ENCODE peak calls at places on chromosomes 16 and 17, in four cellular contexts. One of them, this sample, is unnamed. For H3K4me1, the result is how much of the 10 kb centered on the place peaks cover.

GRCh38 chr16:27547134-27547533 is 2.6 kb downstream of the GTF3C1 start:
- DNase-seq in transverse colon: no peak
- DNase-seq in ovary: peak
- DNase-seq in mucosa of descending colon: peak
- DNase-seq in this sample: no peak

GRCh38 chr16:15961060-15961511 is 11.7 kb downstream of the ABCC1 start:
- DNase-seq in transverse colon: no peak
- DNase-seq in ovary: no peak
- DNase-seq in mucosa of descending colon: peak
- DNase-seq in this sample: no peak

GRCh38 chr17:2948721-2949468 is 114.5 kb downstream of the OR1D5 start:
- DNase-seq in transverse colon: no peak
- DNase-seq in ovary: no peak
- DNase-seq in mucosa of descending colon: no peak
- DNase-seq in this sample: no peak

GRCh38 chr16:23554536-23554935 is 2.6 kb downstream of the EARS2 start:
- DNase-seq in transverse colon: no peak
- DNase-seq in ovary: no peak
- DNase-seq in mucosa of descending colon: no peak
- DNase-seq in this sample: no peak

GRCh38 chr17:41519501-41520224 is 973 bp upstream of the KRT15 start:
- DNase-seq in transverse colon: peak
- DNase-seq in ovary: no peak
- DNase-seq in mucosa of descending colon: no peak
- DNase-seq in this sample: no peak

GRCh38 chr17:42521666-42522262 is 14.3 kb upstream of the NAGLU start:
- DNase-seq in transverse colon: no peak
- DNase-seq in ovary: peak
- DNase-seq in mucosa of descending colon: no peak
- DNase-seq in this sample: no peak

GRCh38 chr17:56902350-56902749 is 11.5 kb downstream of the TRIM25 start:
- DNase-seq in transverse colon: no peak
- DNase-seq in ovary: no peak
- DNase-seq in mucosa of descending colon: no peak
- DNase-seq in this sample: no peak

GRCh38 chr17:82973456-82974135 is 105.8 kb upstream of the METRNL start:
- DNase-seq in transverse colon: no peak
- DNase-seq in ovary: no peak
- DNase-seq in mucosa of descending colon: no peak
- DNase-seq in this sample: no peak

GRCh38 chr16:51390877-51391276 is 239.8 kb upstream of the SALL1 start:
- DNase-seq in transverse colon: no peak
- DNase-seq in ovary: no peak
- DNase-seq in mucosa of descending colon: no peak
- DNase-seq in this sample: no peak

GRCh38 chr16:66275795-66276428 is 90.6 kb upstream of the CDH5 start:
- DNase-seq in transverse colon: peak
- DNase-seq in ovary: no peak
- DNase-seq in mucosa of descending colon: peak
- DNase-seq in this sample: peak

GRCh38 chr17:40510328-40510648 is 8.9 kb upstream of the TNS4 start:
- DNase-seq in transverse colon: no peak
- DNase-seq in ovary: no peak
- DNase-seq in mucosa of descending colon: no peak
- DNase-seq in this sample: no peak

GRCh38 chr16:58515125-58515870 is at the start of gene SETD6:
- DNase-seq in transverse colon: peak
- DNase-seq in ovary: peak
- DNase-seq in mucosa of descending colon: peak
- DNase-seq in this sample: peak

GRCh38 chr17:59084154-59084553 is 22.5 kb downstream of the TRIM37 start:
- DNase-seq in transverse colon: no peak
- DNase-seq in ovary: no peak
- DNase-seq in mucosa of descending colon: no peak
- DNase-seq in this sample: no peak

GRCh38 chr17:6505425-6506142 is 50.8 kb downstream of the PITPNM3 start:
- DNase-seq in transverse colon: no peak
- DNase-seq in ovary: no peak
- DNase-seq in mucosa of descending colon: no peak
- DNase-seq in this sample: no peak

GRCh38 chr17:41511130-41511529 is 5.7 kb upstream of the KRT13 start:
- DNase-seq in transverse colon: peak
- DNase-seq in ovary: no peak
- DNase-seq in mucosa of descending colon: peak
- DNase-seq in this sample: peak

GRCh38 chr16:23516366-23517137 is 6.3 kb upstream of the GGA2 start:
- DNase-seq in transverse colon: no peak
- DNase-seq in ovary: no peak
- DNase-seq in mucosa of descending colon: no peak
- DNase-seq in this sample: no peak

GRCh38 chr16:24997665-24998064 is 17.5 kb downstream of the ARHGAP17 start:
- DNase-seq in transverse colon: no peak
- DNase-seq in ovary: no peak
- DNase-seq in mucosa of descending colon: no peak
- DNase-seq in this sample: no peak

GRCh38 chr16:24999088-24999670 is 16.0 kb downstream of the ARHGAP17 start:
- DNase-seq in transverse colon: no peak
- DNase-seq in ovary: no peak
- DNase-seq in mucosa of descending colon: no peak
- DNase-seq in this sample: no peak

GRCh38 chr16:24998201-24998600 is 17.0 kb downstream of the ARHGAP17 start:
- DNase-seq in transverse colon: no peak
- DNase-seq in ovary: no peak
- DNase-seq in mucosa of descending colon: no peak
- DNase-seq in this sample: no peak

GRCh38 chr16:24996731-24997130 is 18.4 kb downstream of the ARHGAP17 start:
- DNase-seq in transverse colon: no peak
- DNase-seq in ovary: no peak
- DNase-seq in mucosa of descending colon: no peak
- DNase-seq in this sample: no peak

DNA sequence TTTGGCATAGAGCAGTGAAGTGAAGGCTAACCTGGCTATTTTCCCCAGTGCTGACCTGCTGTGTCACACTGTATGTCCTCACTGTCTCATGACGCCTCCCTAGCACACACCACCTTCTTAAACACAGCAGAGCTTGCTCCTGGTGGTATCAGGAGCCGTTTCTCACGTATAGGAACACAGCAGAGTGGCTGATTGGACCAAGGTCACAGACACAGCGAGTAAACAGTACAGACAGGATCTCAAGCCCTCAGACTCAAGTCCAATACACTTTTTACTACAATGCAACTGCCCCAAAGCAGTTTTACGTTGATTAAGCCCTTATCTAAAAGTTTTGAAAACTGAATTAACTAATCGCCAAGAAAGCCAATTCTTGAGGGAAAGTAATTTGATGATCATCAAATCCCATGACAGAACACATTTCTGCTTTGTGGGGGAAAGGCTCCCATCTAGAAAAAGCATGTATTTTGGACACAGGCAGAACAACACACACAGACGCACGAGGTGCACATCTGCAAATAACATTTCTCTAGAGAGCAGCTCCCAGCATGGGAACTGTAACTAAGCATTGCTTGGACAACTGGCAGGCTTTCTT is 15.2 kb downstream of the ARHGAP17 start:
- DNase-seq in transverse colon: no peak
- DNase-seq in ovary: no peak
- DNase-seq in mucosa of descending colon: no peak
- DNase-seq in this sample: no peak
- H3K4me1 ChIP-seq in transverse colon: under half
- H3K4me1 ChIP-seq in ovary: under half
- H3K4me1 ChIP-seq in mucosa of descending colon: under half
- H3K4me1 ChIP-seq in this sample: under half

DNA sequence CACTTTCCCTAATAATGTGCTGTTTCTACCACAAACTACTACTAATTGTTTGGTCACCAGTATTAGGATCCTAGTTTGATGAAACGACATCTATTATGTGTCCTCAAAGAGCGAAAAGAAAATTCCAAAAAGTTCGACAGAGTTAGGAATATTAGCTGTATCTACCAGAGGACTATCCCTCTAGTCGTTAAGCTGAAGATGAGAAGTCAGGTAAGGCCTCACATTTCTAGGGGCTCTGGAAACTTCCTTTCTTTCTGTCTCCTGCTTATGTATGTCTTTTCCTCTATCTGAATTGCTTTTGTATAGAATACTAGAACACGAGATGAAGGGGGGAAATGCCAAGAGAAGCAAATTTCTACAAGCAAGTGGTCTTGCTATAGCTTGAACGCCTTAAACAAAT is 1.6 kb downstream of the GLG1 start:
- DNase-seq in transverse colon: no peak
- DNase-seq in ovary: no peak
- DNase-seq in mucosa of descending colon: no peak
- DNase-seq in this sample: no peak
- H3K4me3 ChIP-seq in transverse colon: no peak
- H3K4me3 ChIP-seq in ovary: peak
- H3K4me3 ChIP-seq in mucosa of descending colon: no peak
- H3K4me3 ChIP-seq in this sample: peak

GRCh38 chr17:1001640-1002411 is 4.9 kb downstream of the TIMM22 start:
- DNase-seq in transverse colon: no peak
- DNase-seq in ovary: no peak
- DNase-seq in mucosa of descending colon: no peak
- DNase-seq in this sample: peak
- H3K4me1 ChIP-seq in transverse colon: half or more
- H3K4me1 ChIP-seq in ovary: under half
- H3K4me1 ChIP-seq in mucosa of descending colon: under half
- H3K4me1 ChIP-seq in this sample: under half

GRCh38 chr17:17692353-17693252 is 11.3 kb downstream of the RAI1 start:
- DNase-seq in transverse colon: no peak
- DNase-seq in ovary: no peak
- DNase-seq in mucosa of descending colon: no peak
- DNase-seq in this sample: no peak

GRCh38 chr17:17694229-17695081 is 13.2 kb downstream of the RAI1 start:
- DNase-seq in transverse colon: peak
- DNase-seq in ovary: peak
- DNase-seq in mucosa of descending colon: peak
- DNase-seq in this sample: peak

GRCh38 chr17:17693955-17694228 is 12.6 kb downstream of the RAI1 start:
- DNase-seq in transverse colon: no peak
- DNase-seq in ovary: no peak
- DNase-seq in mucosa of descending colon: no peak
- DNase-seq in this sample: no peak

GRCh38 chr17:17691468-17692263 is 10.4 kb downstream of the RAI1 start:
- DNase-seq in transverse colon: no peak
- DNase-seq in ovary: no peak
- DNase-seq in mucosa of descending colon: no peak
- DNase-seq in this sample: no peak

DNA sequence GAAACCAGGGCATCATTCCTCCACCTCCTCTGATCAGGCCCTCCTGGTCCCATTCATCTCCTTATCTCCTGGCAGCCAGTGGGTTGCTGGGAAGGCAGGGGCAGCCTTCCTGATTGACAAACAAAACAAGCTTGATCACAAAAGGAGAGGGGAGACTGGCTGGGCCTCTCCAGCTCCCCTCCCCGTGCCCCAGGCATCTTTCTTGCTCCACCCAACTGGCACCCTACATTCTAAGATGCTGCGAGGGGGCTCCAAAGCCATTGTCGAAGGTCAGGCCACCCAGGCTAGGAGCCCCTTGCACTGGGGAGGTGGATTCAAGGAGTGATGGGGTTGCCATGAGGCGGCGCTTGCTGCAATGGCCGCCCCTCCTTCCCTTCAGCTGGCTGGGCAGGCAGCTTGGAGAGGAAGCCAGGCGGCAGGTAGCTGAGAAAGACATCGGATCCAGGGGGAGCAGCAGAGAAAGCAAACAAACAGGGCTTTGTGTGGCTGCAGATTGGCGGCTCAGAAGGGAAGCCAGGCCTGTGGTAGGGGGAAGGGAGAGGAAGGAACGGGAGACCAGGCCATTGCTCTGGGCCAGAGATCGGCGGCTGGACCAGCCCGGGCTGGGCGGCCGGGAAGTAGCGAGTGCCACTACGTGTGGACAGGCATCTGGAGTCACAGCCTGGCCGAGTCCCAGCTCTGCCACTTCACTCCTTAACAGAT is 12.1 kb downstream of the RAI1 start:
- DNase-seq in transverse colon: peak
- DNase-seq in ovary: peak
- DNase-seq in mucosa of descending colon: no peak
- DNase-seq in this sample: peak
- H3K4me3 ChIP-seq in transverse colon: no peak
- H3K4me3 ChIP-seq in ovary: peak
- H3K4me3 ChIP-seq in mucosa of descending colon: no peak
- H3K4me3 ChIP-seq in this sample: no peak

GRCh38 chr16:17409894-17410293 is 60.9 kb downstream of the XYLT1 start:
- DNase-seq in transverse colon: no peak
- DNase-seq in ovary: no peak
- DNase-seq in mucosa of descending colon: no peak
- DNase-seq in this sample: no peak
- H3K4me1 ChIP-seq in transverse colon: under half
- H3K4me1 ChIP-seq in ovary: under half
- H3K4me1 ChIP-seq in mucosa of descending colon: under half
- H3K4me1 ChIP-seq in this sample: under half

GRCh38 chr16:67429799-67430503 is 970 bp upstream of the HSD11B2 start:
- DNase-seq in transverse colon: no peak
- DNase-seq in ovary: no peak
- DNase-seq in mucosa of descending colon: no peak
- DNase-seq in this sample: no peak
- H3K4me3 ChIP-seq in transverse colon: peak
- H3K4me3 ChIP-seq in ovary: peak
- H3K4me3 ChIP-seq in mucosa of descending colon: peak
- H3K4me3 ChIP-seq in this sample: peak

GRCh38 chr16:85002643-85003042 is 8.7 kb downstream of the ZDHHC7 start:
- DNase-seq in transverse colon: peak
- DNase-seq in ovary: no peak
- DNase-seq in mucosa of descending colon: peak
- DNase-seq in this sample: no peak

GRCh38 chr16:84999857-85000480 is 11.4 kb downstream of the ZDHHC7 start:
- DNase-seq in transverse colon: no peak
- DNase-seq in ovary: no peak
- DNase-seq in mucosa of descending colon: no peak
- DNase-seq in this sample: no peak

GRCh38 chr16:85002099-85002541 is 9.2 kb downstream of the ZDHHC7 start:
- DNase-seq in transverse colon: no peak
- DNase-seq in ovary: peak
- DNase-seq in mucosa of descending colon: no peak
- DNase-seq in this sample: no peak

GRCh38 chr16:84996365-84996764 is 15.0 kb downstream of the ZDHHC7 start:
- DNase-seq in transverse colon: no peak
- DNase-seq in ovary: no peak
- DNase-seq in mucosa of descending colon: no peak
- DNase-seq in this sample: no peak

DNA sequence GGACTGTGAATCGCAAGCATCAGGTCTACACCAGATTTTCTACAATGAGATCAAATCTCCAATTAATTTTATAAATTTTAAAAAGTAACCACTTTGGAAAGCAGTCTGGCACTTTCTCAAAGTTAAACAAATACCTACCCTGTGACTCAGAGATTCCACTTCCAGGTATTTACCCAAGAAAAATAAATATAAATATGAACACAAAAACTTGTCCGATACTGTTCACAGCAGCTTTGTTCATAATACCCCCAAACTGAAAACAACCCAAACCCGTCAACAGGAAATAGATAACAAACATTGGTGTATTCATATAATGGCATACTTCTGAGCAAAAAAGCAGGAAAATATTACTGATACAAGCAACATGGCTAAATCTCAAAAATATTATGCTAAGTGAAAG is 12.1 kb downstream of the ZDHHC7 start:
- DNase-seq in transverse colon: no peak
- DNase-seq in ovary: no peak
- DNase-seq in mucosa of descending colon: no peak
- DNase-seq in this sample: no peak
- H3K4me1 ChIP-seq in transverse colon: half or more
- H3K4me1 ChIP-seq in ovary: under half
- H3K4me1 ChIP-seq in mucosa of descending colon: half or more
- H3K4me1 ChIP-seq in this sample: under half